ENCODE peak calls at places on chromosomes 13 and 19, in nine cellular contexts. One of them, this sample, is unnamed.

GRCh38 chr13:76791290-76791664 is 94.9 kb downstream of the KCTD12 start:
- DNase-seq in OCI-LY7: no peak
- DNase-seq in GM12865: no peak
- DNase-seq in nephron progenitor cell: no peak
- DNase-seq in neural crest cell: no peak
- DNase-seq in psoas muscle: no peak
- DNase-seq in astrocyte of the cerebellum: no peak
- DNase-seq in breast epithelium: no peak
- DNase-seq in PC-9: no peak
- DNase-seq in this sample: no peak

GRCh38 chr13:95784161-95784880 is 107.4 kb downstream of the DNAJC3 start:
- DNase-seq in OCI-LY7: no peak
- DNase-seq in PC-9: no peak
- DNase-seq in breast epithelium: no peak
- DNase-seq in astrocyte of the cerebellum: peak
- DNase-seq in nephron progenitor cell: no peak
- DNase-seq in GM12865: no peak
- DNase-seq in psoas muscle: no peak
- DNase-seq in neural crest cell: no peak
- DNase-seq in this sample: peak

GRCh38 chr13:44749906-44750305 is 173.8 kb upstream of the TSC22D1 start:
- DNase-seq in neural crest cell: no peak
- DNase-seq in GM12865: no peak
- DNase-seq in psoas muscle: no peak
- DNase-seq in nephron progenitor cell: no peak
- DNase-seq in astrocyte of the cerebellum: no peak
- DNase-seq in breast epithelium: no peak
- DNase-seq in OCI-LY7: no peak
- DNase-seq in PC-9: no peak
- DNase-seq in this sample: no peak

GRCh38 chr13:73220966-73221720 is 162.3 kb downstream of the KLF5 start:
- DNase-seq in GM12865: peak
- DNase-seq in nephron progenitor cell: no peak
- DNase-seq in neural crest cell: no peak
- DNase-seq in OCI-LY7: no peak
- DNase-seq in psoas muscle: no peak
- DNase-seq in breast epithelium: no peak
- DNase-seq in PC-9: no peak
- DNase-seq in astrocyte of the cerebellum: no peak
- DNase-seq in this sample: no peak

GRCh38 chr13:109114991-109115390 is 485.6 kb downstream of the MYO16 start:
- DNase-seq in nephron progenitor cell: no peak
- DNase-seq in GM12865: no peak
- DNase-seq in psoas muscle: no peak
- DNase-seq in breast epithelium: no peak
- DNase-seq in OCI-LY7: no peak
- DNase-seq in PC-9: no peak
- DNase-seq in neural crest cell: no peak
- DNase-seq in astrocyte of the cerebellum: no peak
- DNase-seq in this sample: no peak

GRCh38 chr19:40683437-40683836 is 7.0 kb downstream of the NUMBL start:
- DNase-seq in breast epithelium: no peak
- DNase-seq in nephron progenitor cell: no peak
- DNase-seq in neural crest cell: no peak
- DNase-seq in GM12865: no peak
- DNase-seq in OCI-LY7: no peak
- DNase-seq in astrocyte of the cerebellum: no peak
- DNase-seq in PC-9: no peak
- DNase-seq in psoas muscle: no peak
- DNase-seq in this sample: no peak

GRCh38 chr19:10667867-10668266 is 13.7 kb downstream of the ILF3 start:
- DNase-seq in nephron progenitor cell: no peak
- DNase-seq in GM12865: peak
- DNase-seq in psoas muscle: no peak
- DNase-seq in astrocyte of the cerebellum: no peak
- DNase-seq in breast epithelium: no peak
- DNase-seq in neural crest cell: no peak
- DNase-seq in PC-9: no peak
- DNase-seq in OCI-LY7: no peak
- DNase-seq in this sample: no peak

GRCh38 chr13:83449666-83450395 is 432.4 kb downstream of the SLITRK1 start:
- DNase-seq in OCI-LY7: no peak
- DNase-seq in breast epithelium: no peak
- DNase-seq in neural crest cell: no peak
- DNase-seq in GM12865: no peak
- DNase-seq in astrocyte of the cerebellum: peak
- DNase-seq in nephron progenitor cell: no peak
- DNase-seq in PC-9: no peak
- DNase-seq in psoas muscle: no peak
- DNase-seq in this sample: peak

GRCh38 chr13:34164585-34164984 is 346.6 kb downstream of the RFC3 start:
- DNase-seq in nephron progenitor cell: no peak
- DNase-seq in GM12865: no peak
- DNase-seq in astrocyte of the cerebellum: no peak
- DNase-seq in neural crest cell: no peak
- DNase-seq in breast epithelium: no peak
- DNase-seq in PC-9: no peak
- DNase-seq in OCI-LY7: no peak
- DNase-seq in psoas muscle: no peak
- DNase-seq in this sample: peak

GRCh38 chr19:4375164-4375619 is 25.2 kb downstream of the SH3GL1 start:
- DNase-seq in GM12865: no peak
- DNase-seq in OCI-LY7: no peak
- DNase-seq in breast epithelium: no peak
- DNase-seq in neural crest cell: no peak
- DNase-seq in nephron progenitor cell: no peak
- DNase-seq in psoas muscle: peak
- DNase-seq in PC-9: peak
- DNase-seq in astrocyte of the cerebellum: no peak
- DNase-seq in this sample: no peak

DNA sequence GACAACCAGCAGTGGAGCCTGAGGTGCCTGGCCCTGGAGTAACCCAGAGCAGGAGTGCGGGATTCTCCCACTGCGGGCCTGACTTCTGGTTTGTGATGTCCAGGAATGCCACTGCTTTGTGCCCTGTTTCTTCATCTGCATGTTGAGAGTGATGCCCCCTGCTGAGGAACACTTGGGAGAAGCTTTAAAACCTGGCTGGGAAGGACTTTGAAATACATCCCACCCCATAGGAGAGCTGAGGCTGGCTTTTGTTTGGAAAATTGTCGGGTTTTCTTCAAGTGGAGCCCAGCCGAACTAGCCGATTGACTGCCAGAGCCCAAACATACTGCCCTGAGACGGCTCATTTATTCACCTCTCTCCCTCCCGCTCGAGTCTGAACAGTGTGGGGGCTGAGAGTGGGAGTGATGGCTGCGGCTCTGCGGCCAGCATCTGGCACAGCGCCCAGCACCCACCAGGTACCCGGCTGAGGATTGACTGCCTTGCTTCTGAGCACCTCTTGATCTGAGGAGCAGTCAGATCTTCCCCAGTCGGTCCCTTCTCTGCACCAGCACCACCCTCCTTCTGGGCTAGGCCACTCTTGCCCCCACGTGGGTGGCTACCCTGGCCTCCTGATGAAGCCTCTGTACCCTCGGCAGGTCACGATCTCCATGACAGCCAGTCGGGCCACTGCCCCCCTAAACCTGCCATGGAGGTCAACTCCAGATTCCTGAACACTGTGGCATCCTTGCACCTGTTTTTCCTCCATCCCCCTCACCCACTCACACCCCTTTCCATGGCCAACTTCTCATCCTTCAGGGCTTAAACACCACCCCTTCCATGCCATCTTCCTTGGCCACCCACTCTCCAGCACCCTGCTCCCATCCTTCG is 148.9 kb downstream of the SIPA1L3 start:
- DNase-seq in OCI-LY7: no peak
- DNase-seq in neural crest cell: no peak
- DNase-seq in PC-9: no peak
- DNase-seq in astrocyte of the cerebellum: no peak
- DNase-seq in nephron progenitor cell: no peak
- DNase-seq in breast epithelium: no peak
- DNase-seq in psoas muscle: no peak
- DNase-seq in GM12865: no peak
- DNase-seq in this sample: no peak
- TF ChIP-seq CTCF in OCI-LY7: no peak
- TF ChIP-seq CTCF in neural crest cell: no peak
- TF ChIP-seq CTCF in PC-9: no peak
- TF ChIP-seq CTCF in astrocyte of the cerebellum: no peak
- TF ChIP-seq CTCF in nephron progenitor cell: no peak
- TF ChIP-seq CTCF in breast epithelium: no peak
- TF ChIP-seq CTCF in psoas muscle: no peak
- TF ChIP-seq CTCF in GM12865: no peak
- TF ChIP-seq CTCF in this sample: no peak

GRCh38 chr19:55382522-55383054 is 1.5 kb downstream of the TMEM238 start:
- DNase-seq in nephron progenitor cell: no peak
- DNase-seq in PC-9: no peak
- DNase-seq in psoas muscle: no peak
- DNase-seq in GM12865: no peak
- DNase-seq in astrocyte of the cerebellum: no peak
- DNase-seq in OCI-LY7: no peak
- DNase-seq in breast epithelium: no peak
- DNase-seq in neural crest cell: no peak
- DNase-seq in this sample: no peak

GRCh38 chr19:55383279-55383788 is 758 bp downstream of the TMEM238 start:
- DNase-seq in psoas muscle: no peak
- DNase-seq in PC-9: no peak
- DNase-seq in astrocyte of the cerebellum: no peak
- DNase-seq in GM12865: peak
- DNase-seq in neural crest cell: no peak
- DNase-seq in nephron progenitor cell: no peak
- DNase-seq in breast epithelium: no peak
- DNase-seq in OCI-LY7: no peak
- DNase-seq in this sample: no peak

GRCh38 chr19:55385236-55385748 is 440 bp upstream of the RPL28 start:
- DNase-seq in neural crest cell: peak
- DNase-seq in nephron progenitor cell: peak
- DNase-seq in GM12865: peak
- DNase-seq in OCI-LY7: peak
- DNase-seq in astrocyte of the cerebellum: peak
- DNase-seq in breast epithelium: peak
- DNase-seq in PC-9: peak
- DNase-seq in psoas muscle: peak
- DNase-seq in this sample: peak

GRCh38 chr19:55384576-55385235 is 614 bp upstream of the TMEM238 start:
- DNase-seq in PC-9: peak
- DNase-seq in nephron progenitor cell: no peak
- DNase-seq in breast epithelium: no peak
- DNase-seq in astrocyte of the cerebellum: no peak
- DNase-seq in GM12865: peak
- DNase-seq in psoas muscle: no peak
- DNase-seq in neural crest cell: no peak
- DNase-seq in OCI-LY7: peak
- DNase-seq in this sample: no peak

GRCh38 chr19:55383789-55384575 is at the start of gene TMEM238:
- DNase-seq in breast epithelium: peak
- DNase-seq in GM12865: peak
- DNase-seq in psoas muscle: peak
- DNase-seq in PC-9: peak
- DNase-seq in OCI-LY7: peak
- DNase-seq in neural crest cell: no peak
- DNase-seq in astrocyte of the cerebellum: no peak
- DNase-seq in nephron progenitor cell: peak
- DNase-seq in this sample: no peak
- TF ChIP-seq CTCF in breast epithelium: peak
- TF ChIP-seq CTCF in GM12865: peak
- TF ChIP-seq CTCF in psoas muscle: peak
- TF ChIP-seq CTCF in PC-9: no peak
- TF ChIP-seq CTCF in OCI-LY7: peak
- TF ChIP-seq CTCF in neural crest cell: peak
- TF ChIP-seq CTCF in astrocyte of the cerebellum: no peak
- TF ChIP-seq CTCF in nephron progenitor cell: no peak
- TF ChIP-seq CTCF in this sample: peak

DNA sequence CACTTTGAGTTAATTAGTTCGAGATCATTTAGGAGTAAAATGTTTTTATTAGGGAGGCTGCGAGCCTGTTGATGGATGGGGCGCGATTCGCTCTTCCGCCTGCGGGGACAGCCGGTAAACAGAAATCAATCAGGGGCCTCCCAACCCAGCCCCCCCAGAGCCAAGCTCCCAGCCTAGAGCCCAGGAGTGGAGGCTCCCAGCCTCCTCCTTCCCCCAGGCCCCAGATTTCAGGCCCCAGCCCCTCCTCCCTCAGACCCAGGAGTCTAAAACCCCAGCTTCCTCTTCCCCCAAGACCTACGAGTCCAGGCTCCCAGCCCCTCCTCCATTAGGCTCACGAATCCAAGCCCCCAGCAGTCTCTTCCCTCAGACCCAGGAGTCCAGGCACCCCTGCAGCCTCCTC is 9.7 kb upstream of the ERFL start:
- DNase-seq in psoas muscle: no peak
- DNase-seq in breast epithelium: no peak
- DNase-seq in OCI-LY7: no peak
- DNase-seq in GM12865: no peak
- DNase-seq in PC-9: no peak
- DNase-seq in astrocyte of the cerebellum: no peak
- DNase-seq in nephron progenitor cell: no peak
- DNase-seq in neural crest cell: no peak
- DNase-seq in this sample: no peak
- TF ChIP-seq CTCF in psoas muscle: no peak
- TF ChIP-seq CTCF in breast epithelium: no peak
- TF ChIP-seq CTCF in OCI-LY7: no peak
- TF ChIP-seq CTCF in GM12865: no peak
- TF ChIP-seq CTCF in PC-9: no peak
- TF ChIP-seq CTCF in astrocyte of the cerebellum: no peak
- TF ChIP-seq CTCF in nephron progenitor cell: peak
- TF ChIP-seq CTCF in neural crest cell: no peak
- TF ChIP-seq CTCF in this sample: peak

GRCh38 chr19:44729516-44730033 is 18.9 kb upstream of the BCL3 start:
- DNase-seq in neural crest cell: no peak
- DNase-seq in nephron progenitor cell: no peak
- DNase-seq in PC-9: no peak
- DNase-seq in OCI-LY7: no peak
- DNase-seq in GM12865: no peak
- DNase-seq in breast epithelium: no peak
- DNase-seq in psoas muscle: no peak
- DNase-seq in astrocyte of the cerebellum: no peak
- DNase-seq in this sample: no peak

GRCh38 chr19:44731622-44732021 is 16.9 kb upstream of the BCL3 start:
- DNase-seq in neural crest cell: no peak
- DNase-seq in psoas muscle: no peak
- DNase-seq in GM12865: no peak
- DNase-seq in breast epithelium: no peak
- DNase-seq in astrocyte of the cerebellum: no peak
- DNase-seq in OCI-LY7: no peak
- DNase-seq in PC-9: no peak
- DNase-seq in nephron progenitor cell: no peak
- DNase-seq in this sample: no peak

GRCh38 chr19:44732235-44733014 is 16.1 kb upstream of the BCL3 start:
- DNase-seq in psoas muscle: no peak
- DNase-seq in breast epithelium: no peak
- DNase-seq in neural crest cell: no peak
- DNase-seq in OCI-LY7: no peak
- DNase-seq in astrocyte of the cerebellum: no peak
- DNase-seq in GM12865: no peak
- DNase-seq in PC-9: no peak
- DNase-seq in nephron progenitor cell: no peak
- DNase-seq in this sample: no peak

GRCh38 chr19:44728178-44728577 is 20.3 kb upstream of the BCL3 start:
- DNase-seq in nephron progenitor cell: no peak
- DNase-seq in breast epithelium: no peak
- DNase-seq in neural crest cell: no peak
- DNase-seq in PC-9: no peak
- DNase-seq in psoas muscle: no peak
- DNase-seq in OCI-LY7: no peak
- DNase-seq in GM12865: no peak
- DNase-seq in astrocyte of the cerebellum: no peak
- DNase-seq in this sample: no peak

GRCh38 chr19:44731081-44731480 is 17.4 kb upstream of the BCL3 start:
- DNase-seq in neural crest cell: no peak
- DNase-seq in astrocyte of the cerebellum: no peak
- DNase-seq in nephron progenitor cell: no peak
- DNase-seq in breast epithelium: no peak
- DNase-seq in OCI-LY7: no peak
- DNase-seq in GM12865: no peak
- DNase-seq in psoas muscle: no peak
- DNase-seq in PC-9: no peak
- DNase-seq in this sample: no peak
- TF ChIP-seq CTCF in neural crest cell: no peak
- TF ChIP-seq CTCF in astrocyte of the cerebellum: no peak
- TF ChIP-seq CTCF in nephron progenitor cell: no peak
- TF ChIP-seq CTCF in breast epithelium: no peak
- TF ChIP-seq CTCF in OCI-LY7: no peak
- TF ChIP-seq CTCF in GM12865: no peak
- TF ChIP-seq CTCF in psoas muscle: no peak
- TF ChIP-seq CTCF in PC-9: no peak
- TF ChIP-seq CTCF in this sample: no peak